ENCODE peak calls at places on chromosomes 3 and 15, in six cellular contexts. Q is HT1080; Z is LHCN-M2; U is endodermal cell; R is activated naive CD8-positive, alpha-beta T cell treated with anti-CD3 and anti-CD28 coated beads, Interleukin-2, amount 50 U/mL, for 24 hours; Y is sigmoid colon. A is an unnamed sample.

GRCh38 chr3:184377882-184378445 is at the start of gene THPO:
- DNase-seq in Q (no peak), U (peak), R (no peak), Y (peak), Z (no peak), A (no peak)

GRCh38 chr3:21356402-21356801 is 394.6 kb downstream of the ZNF385D start:
- DNase-seq in U (no peak), R (no peak), Z (peak), Y (no peak), Q (peak), A (no peak)

GRCh38 chr3:99620976-99621375 is 17.4 kb upstream of the COL8A1 start:
- DNase-seq in U (no peak), Y (no peak), Q (no peak), R (no peak), Z (no peak), A (no peak)

GRCh38 chr3:192514754-192515660 is 212.3 kb downstream of the FGF12 start:
- DNase-seq in R (no peak), Q (no peak), Z (no peak), Y (no peak), U (peak), A (no peak)

GRCh38 chr3:140117111-140117526 is 182.1 kb downstream of the CLSTN2 start:
- DNase-seq in Z (no peak), U (no peak), R (no peak), Q (peak), Y (no peak), A (no peak)

GRCh38 chr15:63506537-63507035 is 2.2 kb downstream of the USP3 start:
- DNase-seq in Z (peak), U (no peak), Q (peak), R (no peak), Y (no peak), A (no peak)

GRCh38 chr3:190024912-190025311 is 95.8 kb downstream of the P3H2 start:
- DNase-seq in Y (no peak), U (no peak), Q (peak), Z (peak), R (no peak), A (no peak)

GRCh38 chr3:12175844-12176453 is 17.2 kb upstream of the TIMP4 start:
- DNase-seq in R (peak), Z (peak), Y (peak), U (peak), Q (peak), A (peak)

GRCh38 chr3:179969525-179969924 is 67.2 kb downstream of the PEX5L start:
- DNase-seq in Y (no peak), Q (peak), U (no peak), Z (peak), R (no peak), A (peak)

GRCh38 chr15:61266916-61267315 is 37.8 kb upstream of the RORA start:
- DNase-seq in U (no peak), Z (no peak), R (no peak), Q (no peak), Y (no peak), A (no peak)

GRCh38 chr15:68352401-68353062 is 75.0 kb downstream of the FEM1B start:
- DNase-seq in Z (peak), U (no peak), Y (peak), Q (peak), R (peak), A (peak)

GRCh38 chr15:65916041-65916663 is 46.9 kb downstream of the RAB11A start:
- DNase-seq in Y (no peak), Q (no peak), R (no peak), U (no peak), Z (no peak), A (no peak)

GRCh38 chr15:48330045-48330840 is 986 bp upstream of the DUT start:
- DNase-seq in Z (no peak), U (no peak), Q (no peak), Y (no peak), R (no peak), A (no peak)

GRCh38 chr3:147462856-147463255 is 53.7 kb downstream of the ZIC1 start:
- DNase-seq in Q (no peak), U (no peak), Y (no peak), Z (peak), R (no peak), A (no peak)

GRCh38 chr15:72809329-72809728 is 25.8 kb upstream of the ADPGK start:
- DNase-seq in Y (no peak), R (no peak), Z (no peak), Q (no peak), U (no peak), A (no peak)

GRCh38 chr15:100765458-100766224 is 114.0 kb upstream of the ALDH1A3 start:
- DNase-seq in Y (peak), U (peak), Q (no peak), R (no peak), Z (no peak), A (no peak)

GRCh38 chr15:58495836-58496501 is 64.2 kb downstream of the LIPC start:
- DNase-seq in U (no peak), Z (no peak), Y (no peak), Q (no peak), R (no peak), A (no peak)

GRCh38 chr15:83219026-83219425 is 11.4 kb upstream of the HDGFL3 start:
- DNase-seq in Q (peak), U (no peak), Z (peak), Y (no peak), R (no peak), A (no peak)

GRCh38 chr15:25683911-25684310 is 179.2 kb downstream of the ATP10A start:
- DNase-seq in Z (no peak), Q (no peak), R (no peak), U (no peak), Y (no peak), A (no peak)

GRCh38 chr3:114454592-114455251 is 160.9 kb downstream of the TIGIT start:
- DNase-seq in U (no peak), R (no peak), Q (no peak), Y (no peak), Z (peak), A (no peak)

A was measured in fibroblast of the conjunctiva.